ENCODE peak calls at places on chromosomes 12 and 14, in seven cellular contexts. Y is heart right ventricle, V is nephron progenitor cell, P is GM12865, J is neuronal stem cell, G is MCF 10A, L is islet precursor cell. U is an unnamed sample.

GRCh38 chr12:4024701-4025419 is 151.7 kb upstream of the PARP11 start:
- DNase-seq in Y (no peak), V (peak; percentile 35), P (no peak), J (no peak), G (no peak), L (peak; percentile 94), U (no peak)

GRCh38 chr12:42474391-42474790 is 115.2 kb downstream of the PRICKLE1 start:
- DNase-seq in Y (no peak), V (no peak), P (no peak), J (no peak), G (peak; percentile 57), L (no peak), U (no peak)

GRCh38 chr14:67650694-67651093 is 23.7 kb downstream of the VTI1B start:
- DNase-seq in Y (no peak), V (no peak), P (no peak), J (no peak), G (peak; percentile 74), L (no peak), U (no peak)

GRCh38 chr14:92154283-92154942 is 32.6 kb downstream of the CPSF2 start:
- DNase-seq in Y (no peak), V (no peak), P (no peak), J (no peak), G (peak; percentile 7), L (no peak), U (no peak)

GRCh38 chr12:2341871-2342270 is 289.1 kb downstream of the CACNA1C start:
- DNase-seq in Y (no peak), V (no peak), P (no peak), J (no peak), G (peak; percentile 82), L (no peak), U (no peak)

GRCh38 chr12:115660211-115660805 is 617.2 kb downstream of the MED13L start:
- DNase-seq in Y (peak; percentile 73), V (no peak), P (no peak), J (no peak), G (peak; percentile 55), L (peak; percentile 44), U (no peak)

GRCh38 chr12:21657336-21658077 is at the start of gene LDHB:
- DNase-seq in Y (peak; percentile 97), V (peak; percentile 93), P (peak; percentile 97), J (peak; percentile 89), G (peak; percentile 94), L (peak; percentile 100), U (peak; percentile 92)

GRCh38 chr12:68331500-68331868 is 678 bp downstream of the MDM1 start:
- DNase-seq in Y (no peak), V (no peak), P (no peak), J (no peak), G (no peak), L (no peak), U (no peak)

GRCh38 chr12:64450711-64451486 is 1.0 kb upstream of the TBK1 start:
- DNase-seq in Y (no peak), V (no peak), P (peak; percentile 45), J (peak; percentile 79), G (peak; percentile 28), L (peak; percentile 63), U (no peak)

GRCh38 chr14:65748796-65749195 is 336.3 kb downstream of the FUT8 start:
- DNase-seq in Y (no peak), V (no peak), P (no peak), J (no peak), G (no peak), L (no peak), U (no peak)

GRCh38 chr14:104741108-104741802 is 11.7 kb upstream of the SIVA1 start:
- DNase-seq in Y (no peak), V (no peak), P (no peak), J (no peak), G (no peak), L (no peak), U (no peak)

GRCh38 chr12:19737019-19737418 is 297.7 kb downstream of the AEBP2 start:
- DNase-seq in Y (no peak), V (no peak), P (no peak), J (no peak), G (no peak), L (no peak), U (no peak)

GRCh38 chr14:72613975-72614319 is 280.0 kb downstream of the DPF3 start:
- DNase-seq in Y (no peak), V (no peak), P (no peak), J (no peak), G (no peak), L (no peak), U (no peak)

GRCh38 chr12:49901026-49901425 is 2.7 kb downstream of the FAIM2 start:
- DNase-seq in Y (no peak), V (no peak), P (no peak), J (no peak), G (no peak), L (no peak), U (no peak)

GRCh38 chr12:61009167-61009566 is 1251.0 kb upstream of the USP15 start:
- DNase-seq in Y (no peak), V (no peak), P (no peak), J (no peak), G (peak; percentile 56), L (no peak), U (no peak)

GRCh38 chr14:22822619-22823551 is 6.8 kb upstream of the MRPL52 start:
- DNase-seq in Y (peak; percentile 76), V (peak; percentile 86), P (peak; percentile 83), J (peak; percentile 89), G (peak; percentile 85), L (peak; percentile 98), U (peak; percentile 86)

GRCh38 chr14:103260629-103261124 is 73.4 kb upstream of the EIF5 start:
- DNase-seq in Y (peak; percentile 70), V (no peak), P (peak; percentile 11), J (no peak), G (peak; percentile 70), L (no peak), U (no peak)

GRCh38 chr14:51422704-51423103 is 182.7 kb downstream of the TMX1 start:
- DNase-seq in Y (no peak), V (no peak), P (no peak), J (no peak), G (no peak), L (no peak), U (no peak)

U was measured in CMK.